ENCODE peak calls at places on chromosomes 12 and 14, in seven cellular contexts. A is GM13976, G is prostate gland, O is body of pancreas, E is mesothelial cell of epicardium, N is Caco-2, M is esophagus squamous epithelium. D is an unnamed sample.

GRCh38 chr14:62914025-62914424 is 131.2 kb downstream of the KCNH5 start:
- DNase-seq in A (no peak), G (no peak), O (no peak), E (no peak), N (no peak), M (no peak), D (no peak)

GRCh38 chr14:39381366-39381765 is 50.9 kb downstream of the FBXO33 start:
- DNase-seq in A (no peak), G (no peak), O (no peak), E (no peak), N (no peak), M (no peak), D (no peak)

GRCh38 chr14:101246894-101247853 is 314.1 kb upstream of the DIO3 start:
- DNase-seq in A (no peak), G (no peak), O (no peak), E (no peak), N (no peak), M (no peak), D (no peak)

GRCh38 chr14:69298131-69299071 is 38.4 kb downstream of the GALNT16 start:
- DNase-seq in A (no peak), G (no peak), O (no peak), E (no peak), N (no peak), M (no peak), D (no peak)

GRCh38 chr14:61549425-61549824 is 145.9 kb upstream of the HIF1A start:
- DNase-seq in A (no peak), G (no peak), O (no peak), E (no peak), N (no peak), M (no peak), D (no peak)

GRCh38 chr12:11875414-11875935 is 195.3 kb upstream of the BCL2L14 start:
- DNase-seq in A (peak), G (no peak), O (no peak), E (no peak), N (no peak), M (no peak), D (no peak)

GRCh38 chr14:94403312-94403711 is 14.9 kb upstream of the SERPINA1 start:
- DNase-seq in A (no peak), G (no peak), O (no peak), E (no peak), N (no peak), M (no peak), D (no peak)

GRCh38 chr14:71491925-71492324 is 440.3 kb upstream of the RGS6 start:
- DNase-seq in A (no peak), G (no peak), O (peak), E (no peak), N (no peak), M (no peak), D (no peak)

GRCh38 chr12:12976366-12976765 is 23.7 kb downstream of the HEBP1 start:
- DNase-seq in A (no peak), G (no peak), O (peak), E (no peak), N (no peak), M (no peak), D (no peak)

GRCh38 chr12:21026302-21026701 is 104.7 kb upstream of the SLCO1B1 start:
- DNase-seq in A (no peak), G (no peak), O (no peak), E (no peak), N (no peak), M (no peak), D (no peak)

GRCh38 chr12:49058366-49059062 is 2.1 kb downstream of the KMT2D start:
- DNase-seq in A (no peak), G (no peak), O (no peak), E (no peak), N (no peak), M (no peak), D (no peak)

GRCh38 chr12:63955831-63956685 is 111.6 kb downstream of the SRGAP1 start:
- DNase-seq in A (no peak), G (peak), O (peak), E (no peak), N (no peak), M (no peak), D (no peak)

GRCh38 chr14:56271988-56272387 is 153.8 kb downstream of the PELI2 start:
- DNase-seq in A (no peak), G (no peak), O (no peak), E (no peak), N (no peak), M (no peak), D (no peak)

GRCh38 chr12:118498171-118498570 is 121.8 kb downstream of the SUDS3 start:
- DNase-seq in A (no peak), G (no peak), O (peak), E (no peak), N (peak), M (no peak), D (no peak)

GRCh38 chr14:64979336-64980074 is 7.2 kb upstream of the FNTB start:
- DNase-seq in A (no peak), G (no peak), O (no peak), E (no peak), N (peak), M (no peak), D (no peak)

GRCh38 chr12:132286912-132287311 is 42.5 kb downstream of the GALNT9 start:
- DNase-seq in A (no peak), G (no peak), O (no peak), E (no peak), N (no peak), M (no peak), D (no peak)

GRCh38 chr12:5461966-5462365 is 30.1 kb downstream of the NTF3 start:
- DNase-seq in A (no peak), G (no peak), O (no peak), E (no peak), N (no peak), M (no peak), D (no peak)

GRCh38 chr14:57087841-57088240 is 180.9 kb downstream of the EXOC5 start:
- DNase-seq in A (no peak), G (no peak), O (no peak), E (no peak), N (no peak), M (no peak), D (no peak)

GRCh38 chr14:92754956-92755355 is 6.5 kb upstream of the LGMN start:
- DNase-seq in A (no peak), G (no peak), O (peak), E (no peak), N (no peak), M (no peak), D (no peak)

GRCh38 chr14:71246539-71246938 is 339.3 kb downstream of the PCNX1 start:
- DNase-seq in A (no peak), G (no peak), O (no peak), E (no peak), N (no peak), M (no peak), D (no peak)

GRCh38 chr12:68272732-68273131 is 19.3 kb upstream of the IL22 start:
- DNase-seq in A (no peak), G (no peak), O (no peak), E (no peak), N (no peak), M (no peak), D (no peak)

GRCh38 chr14:50082784-50083466 is 33.4 kb downstream of the VCPKMT start:
- DNase-seq in A (peak), G (no peak), O (peak), E (no peak), N (no peak), M (no peak), D (no peak)

GRCh38 chr14:50600849-50601248 is 40.9 kb downstream of the ATL1 start:
- DNase-seq in A (no peak), G (peak), O (peak), E (no peak), N (no peak), M (no peak), D (no peak)

GRCh38 chr14:25396128-25396527 is 346.2 kb upstream of the STXBP6 start:
- DNase-seq in A (no peak), G (no peak), O (no peak), E (no peak), N (no peak), M (no peak), D (no peak)

GRCh38 chr14:76011959-76012802 is 26.6 kb downstream of the IFT43 start:
- DNase-seq in A (no peak), G (no peak), O (peak), E (no peak), N (no peak), M (no peak), D (no peak)

GRCh38 chr14:90388437-90388836 is 8.4 kb upstream of the CALM1 start:
- DNase-seq in A (no peak), G (no peak), O (peak), E (no peak), N (no peak), M (no peak), D (no peak)

GRCh38 chr14:45251912-45252311 is 1.1 kb downstream of the MIS18BP1 start:
- DNase-seq in A (peak), G (no peak), O (peak), E (no peak), N (no peak), M (no peak), D (no peak)

GRCh38 chr12:49777800-49778748 is 36.7 kb downstream of the TMBIM6 start:
- DNase-seq in A (no peak), G (peak), O (peak), E (no peak), N (peak), M (no peak), D (peak)

GRCh38 chr14:67815573-67816235 is 686 bp downstream of the ZFYVE26 start:
- DNase-seq in A (no peak), G (no peak), O (no peak), E (no peak), N (no peak), M (no peak), D (no peak)

GRCh38 chr12:56866493-56866892 is 67.7 kb downstream of the SDR9C7 start:
- DNase-seq in A (no peak), G (no peak), O (no peak), E (no peak), N (no peak), M (no peak), D (no peak)

DNA sequence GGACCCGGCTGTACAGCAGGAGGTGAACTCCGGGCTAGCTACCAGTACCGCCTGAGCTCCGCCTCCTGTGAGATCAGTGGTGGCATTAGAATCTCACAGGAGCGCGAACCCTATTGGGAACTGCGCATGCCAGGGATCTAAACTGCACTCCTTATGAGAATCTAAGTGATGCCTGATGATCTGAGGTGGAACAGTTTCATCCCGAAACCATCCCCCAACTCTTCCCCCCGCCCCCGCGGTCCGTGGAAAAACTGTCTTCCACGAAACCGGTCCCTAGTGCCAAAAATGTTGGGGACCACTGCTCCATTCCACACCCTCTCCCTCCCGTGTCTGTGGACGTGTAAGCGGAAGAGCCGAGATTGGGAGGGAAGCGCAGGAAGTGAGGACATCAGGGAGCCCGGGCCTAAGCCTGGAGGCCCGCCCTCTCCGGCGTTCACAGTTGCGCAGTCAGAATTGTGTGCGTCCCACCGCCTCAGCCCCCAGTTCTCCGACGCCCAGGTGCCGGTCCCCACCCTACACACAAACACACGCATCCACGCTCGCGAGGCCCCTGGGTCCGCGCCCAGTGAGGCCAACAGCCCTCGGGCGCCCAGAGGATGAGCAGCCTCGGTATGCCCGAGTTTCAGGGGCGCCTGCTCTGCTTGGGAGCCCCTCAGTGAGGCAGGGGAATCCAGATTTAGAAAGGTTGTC is 1.8 kb upstream of the RNASE4 start:
- DNase-seq in A (peak), G (peak), O (peak), E (peak), N (peak), M (peak), D (peak)
- TF ChIP-seq CTCF in A (no peak), G (no peak), O (no peak), E (no peak), N (no peak), M (peak), D (no peak)

GRCh38 chr12:123723765-123724164 is 11.6 kb downstream of the ATP6V0A2 start:
- DNase-seq in A (peak), G (no peak), O (no peak), E (no peak), N (no peak), M (no peak), D (no peak)

GRCh38 chr12:123721245-123721644 is 9.1 kb downstream of the ATP6V0A2 start:
- DNase-seq in A (no peak), G (no peak), O (no peak), E (no peak), N (no peak), M (no peak), D (no peak)

GRCh38 chr12:123726244-123726643 is 14.1 kb downstream of the ATP6V0A2 start:
- DNase-seq in A (no peak), G (no peak), O (no peak), E (no peak), N (no peak), M (no peak), D (no peak)

GRCh38 chr12:123720141-123720814 is 8.1 kb downstream of the ATP6V0A2 start:
- DNase-seq in A (no peak), G (no peak), O (no peak), E (no peak), N (no peak), M (no peak), D (no peak)

GRCh38 chr12:123723011-123723410 is 10.9 kb downstream of the ATP6V0A2 start:
- DNase-seq in A (no peak), G (no peak), O (no peak), E (no peak), N (no peak), M (no peak), D (no peak)
- TF ChIP-seq CTCF in A (no peak), G (no peak), O (no peak), E (no peak), N (no peak), M (no peak), D (no peak)

DNA sequence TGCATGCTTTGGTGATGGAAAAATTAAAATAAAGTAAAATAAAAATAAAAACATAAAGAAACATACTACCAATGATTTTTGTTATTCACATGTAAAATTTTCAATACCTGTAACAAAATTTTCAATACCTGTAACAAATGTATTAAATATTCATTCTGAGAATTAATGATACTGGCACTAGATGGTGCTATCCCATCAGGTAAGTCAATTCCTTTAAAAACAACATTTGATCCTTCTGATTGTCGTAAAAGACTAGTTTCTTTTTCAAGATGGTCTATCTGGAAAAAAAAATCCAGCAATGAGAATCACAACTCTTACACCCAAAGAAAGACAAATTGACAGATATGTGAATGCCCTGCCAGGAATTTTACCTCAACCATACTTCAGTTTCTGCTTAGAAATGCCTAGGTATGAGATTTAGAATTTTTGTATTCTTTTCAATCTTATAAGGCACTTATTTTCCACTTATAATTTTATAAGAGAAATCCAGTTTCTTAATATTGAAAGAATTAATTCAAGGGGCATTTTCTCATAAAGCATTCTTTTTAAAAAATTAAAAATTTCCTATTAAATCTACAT is 30.7 kb downstream of the CEP290 start:
- DNase-seq in A (peak), G (no peak), O (no peak), E (no peak), N (peak), M (no peak), D (no peak)
- TF ChIP-seq CTCF in A (peak), G (no peak), O (peak), E (no peak), N (peak), M (peak), D (peak)

DNA sequence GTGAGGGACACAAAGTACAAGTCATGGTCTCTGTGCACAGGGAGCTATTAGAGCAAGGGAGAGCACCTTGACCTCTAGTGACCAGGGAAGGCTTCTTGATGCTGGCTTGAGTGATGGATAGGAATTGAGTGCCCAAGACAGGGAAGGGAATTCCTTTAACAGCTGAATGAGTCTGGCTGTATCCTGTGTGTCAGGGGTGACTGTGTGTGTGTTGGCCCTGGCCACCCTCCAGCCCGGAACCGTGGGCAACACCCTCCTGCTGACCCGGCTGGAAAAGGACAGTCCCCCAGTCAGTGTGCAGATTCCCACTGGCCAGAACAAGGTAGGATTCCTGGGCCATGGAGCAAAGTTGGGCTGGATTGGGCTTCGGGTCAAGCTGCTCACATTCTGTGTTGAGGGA is 5.5 kb upstream of the PFDN5 start:
- DNase-seq in A (no peak), G (no peak), O (no peak), E (no peak), N (no peak), M (no peak), D (no peak)
- TF ChIP-seq CTCF in A (no peak), G (no peak), O (no peak), E (no peak), N (no peak), M (no peak), D (no peak)

GRCh38 chr12:90274407-90274806 is 565.8 kb upstream of the ATP2B1 start:
- DNase-seq in A (no peak), G (no peak), O (no peak), E (no peak), N (no peak), M (no peak), D (no peak)

GRCh38 chr12:90280564-90281058 is 572.0 kb upstream of the ATP2B1 start:
- DNase-seq in A (no peak), G (no peak), O (no peak), E (no peak), N (no peak), M (no peak), D (no peak)

GRCh38 chr12:90275088-90275487 is 566.5 kb upstream of the ATP2B1 start:
- DNase-seq in A (no peak), G (no peak), O (no peak), E (no peak), N (no peak), M (no peak), D (no peak)

GRCh38 chr12:90281156-90281868 is 572.7 kb upstream of the ATP2B1 start:
- DNase-seq in A (no peak), G (no peak), O (no peak), E (no peak), N (no peak), M (no peak), D (no peak)

DNA sequence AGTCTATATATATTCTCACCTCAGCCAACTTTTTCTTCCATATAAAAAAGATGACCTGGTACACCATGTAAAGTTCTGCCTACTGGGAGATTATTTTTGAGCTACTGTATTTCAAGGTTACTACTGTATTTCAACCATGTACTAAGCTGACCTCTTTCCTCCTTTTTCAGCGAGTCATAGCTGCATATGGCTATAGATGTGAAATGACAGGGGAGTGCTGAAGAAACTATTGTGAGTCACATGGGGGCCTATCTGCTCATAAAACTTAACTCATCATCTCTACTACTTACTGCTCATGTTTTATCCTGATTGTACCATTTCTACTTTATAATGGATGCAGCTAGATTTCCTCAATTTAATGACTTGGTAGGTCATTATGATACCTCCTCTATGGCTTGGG is 571.4 kb upstream of the ATP2B1 start:
- DNase-seq in A (no peak), G (no peak), O (no peak), E (no peak), N (no peak), M (no peak), D (no peak)
- TF ChIP-seq CTCF in A (no peak), G (no peak), O (no peak), E (no peak), N (no peak), M (no peak), D (no peak)

GRCh38 chr14:104724981-104725771 is 1.1 kb downstream of the ADSS1 start:
- DNase-seq in A (no peak), G (no peak), O (peak), E (no peak), N (no peak), M (no peak), D (peak)
- TF ChIP-seq CTCF in A (no peak), G (no peak), O (no peak), E (no peak), N (no peak), M (no peak), D (peak)

DNA sequence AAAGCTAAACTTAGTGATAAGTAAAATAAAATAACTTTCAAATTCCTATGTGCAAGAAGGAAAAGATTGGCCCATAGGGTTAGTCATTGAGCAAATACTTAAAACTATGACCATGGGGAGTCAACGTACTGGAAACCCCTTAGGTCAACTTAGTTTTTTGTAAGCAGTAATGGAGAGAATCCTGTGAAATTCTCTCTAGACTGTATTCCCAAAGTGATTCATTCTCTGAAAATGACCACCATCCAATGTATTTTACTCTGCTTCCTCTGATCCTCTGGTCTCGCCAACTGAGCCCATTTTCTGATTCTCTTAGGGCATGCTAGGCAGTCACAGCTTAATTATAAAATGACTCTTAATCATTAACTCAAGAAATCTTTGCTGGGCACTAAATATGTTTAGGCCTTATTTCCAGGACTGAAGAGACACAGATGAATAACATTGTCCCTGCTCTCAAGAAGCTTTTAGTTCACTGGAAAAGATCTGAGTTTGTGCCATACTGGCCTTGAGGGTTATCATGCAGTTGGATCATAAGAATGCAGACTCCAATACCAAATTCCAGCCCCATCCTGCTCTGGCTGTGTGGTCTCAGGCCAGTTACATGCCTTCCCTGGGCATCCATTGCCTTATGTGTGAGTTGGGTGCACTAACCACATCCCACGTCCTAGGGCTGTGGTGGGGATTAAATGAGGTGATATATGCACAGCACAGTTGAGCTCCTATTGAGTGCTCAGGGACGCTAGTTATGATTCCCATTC is 732.4 kb downstream of the AACS start:
- DNase-seq in A (no peak), G (no peak), O (no peak), E (no peak), N (no peak), M (no peak), D (no peak)
- TF ChIP-seq CTCF in A (no peak), G (no peak), O (no peak), E (no peak), N (no peak), M (no peak), D (no peak)

GRCh38 chr12:54821676-54822075 is 32.6 kb upstream of the MUCL1 start:
- DNase-seq in A (no peak), G (no peak), O (no peak), E (no peak), N (no peak), M (no peak), D (no peak)

GRCh38 chr12:54830199-54830598 is 24.1 kb upstream of the MUCL1 start:
- DNase-seq in A (no peak), G (no peak), O (no peak), E (no peak), N (no peak), M (no peak), D (no peak)

GRCh38 chr12:54824402-54824801 is 29.9 kb upstream of the MUCL1 start:
- DNase-seq in A (no peak), G (no peak), O (no peak), E (no peak), N (no peak), M (no peak), D (no peak)
- TF ChIP-seq CTCF in A (no peak), G (no peak), O (no peak), E (peak), N (peak), M (peak), D (peak)

D was measured in neural crest cell.